ENCODE peak calls at places on chromosomes 2 and 18, in four cellular contexts. R, E, U and V are unnamed samples. For H3K9me3, the result is how much of the 10 kb centered on the place peaks cover.

GRCh38 chr2:79414690-79415089 is 98.2 kb upstream of the CTNNA2 start:
- DNase-seq in R (no peak), E (no peak), U (no peak), V (no peak)

GRCh38 chr2:10030311-10030736 is 13.0 kb upstream of the KLF11 start:
- DNase-seq in R (no peak), E (no peak), U (peak), V (peak)

GRCh38 chr2:47784349-47784851 is 1.5 kb downstream of the MSH6 start:
- DNase-seq in R (no peak), E (no peak), U (no peak), V (peak)

GRCh38 chr2:219612605-219613286 is 14.7 kb upstream of the SLC4A3 start:
- DNase-seq in R (peak), E (no peak), U (no peak), V (peak)

GRCh38 chr2:159091381-159091780 is 122.9 kb downstream of the TANC1 start:
- DNase-seq in R (no peak), E (no peak), U (peak), V (no peak)

GRCh38 chr2:105502625-105503334 is 103.9 kb upstream of the FHL2 start:
- DNase-seq in R (no peak), E (no peak), U (peak), V (no peak)

GRCh38 chr2:19576411-19576810 is 218.0 kb upstream of the OSR1 start:
- DNase-seq in R (no peak), E (no peak), U (no peak), V (no peak)

GRCh38 chr2:161052214-161052613 is 108.0 kb upstream of the TANK start:
- DNase-seq in R (no peak), E (no peak), U (no peak), V (no peak)

GRCh38 chr2:27211943-27212625 is at the start of the genes ATRAID and SLC5A6:
- DNase-seq in R (peak), E (peak), U (peak), V (peak)

GRCh38 chr2:103179800-103180199 is 418.0 kb downstream of the TMEM182 start:
- DNase-seq in R (no peak), E (no peak), U (no peak), V (no peak)

GRCh38 chr2:72915907-72916742 is 1.2 kb upstream of the EMX1 start:
- DNase-seq in R (peak), E (no peak), U (peak), V (no peak)

GRCh38 chr2:102065675-102066252 is 74.0 kb downstream of the IL1R2 start:
- DNase-seq in R (no peak), E (no peak), U (peak), V (peak)

GRCh38 chr2:121436918-121437317 is 93.8 kb upstream of the RNU4ATAC start:
- DNase-seq in R (no peak), E (no peak), U (no peak), V (no peak)

GRCh38 chr2:1864301-1864980 is 120.1 kb upstream of the PXDN start:
- DNase-seq in R (no peak), E (no peak), U (no peak), V (no peak)

GRCh38 chr2:3578987-3579386 is 3.9 kb downstream of the RPS7 start:
- DNase-seq in R (no peak), E (no peak), U (peak), V (no peak)

GRCh38 chr2:118202707-118203303 is 114.5 kb downstream of the INSIG2 start:
- DNase-seq in R (peak), E (no peak), U (peak), V (no peak)

GRCh38 chr2:23112517-23112916 is 272.5 kb upstream of the KLHL29 start:
- DNase-seq in R (no peak), E (no peak), U (no peak), V (no peak)

GRCh38 chr2:25473758-25474335 is 132.1 kb upstream of the DNMT3A start:
- DNase-seq in R (no peak), E (peak), U (no peak), V (peak)

GRCh38 chr2:29766191-29766590 is 155.2 kb downstream of the ALK start:
- DNase-seq in R (no peak), E (no peak), U (peak), V (no peak)

GRCh38 chr2:147026664-147027278 is 818.1 kb upstream of the ACVR2A start:
- DNase-seq in R (no peak), E (no peak), U (peak), V (no peak)

GRCh38 chr18:63439334-63439733 is 17.1 kb upstream of the VPS4B start:
- DNase-seq in R (peak), E (no peak), U (peak), V (no peak)

GRCh38 chr2:8152392-8153257 is 529.2 kb upstream of the ID2 start:
- DNase-seq in R (no peak), E (no peak), U (no peak), V (no peak)

GRCh38 chr2:71948781-71949536 is 198.7 kb downstream of the CYP26B1 start:
- DNase-seq in R (no peak), E (no peak), U (peak), V (no peak)

GRCh38 chr18:59432796-59433195 is 73.7 kb upstream of the LMAN1 start:
- DNase-seq in R (no peak), E (no peak), U (no peak), V (no peak)

GRCh38 chr2:239832101-239832994 is 192.8 kb downstream of the NDUFA10 start:
- DNase-seq in R (no peak), E (no peak), U (no peak), V (no peak)

GRCh38 chr18:56568986-56569385 is 69.4 kb downstream of the TXNL1 start:
- DNase-seq in R (no peak), E (no peak), U (no peak), V (no peak)

GRCh38 chr18:42915240-42915791 is 200.2 kb downstream of the RIT2 start:
- DNase-seq in R (no peak), E (no peak), U (no peak), V (no peak)

GRCh38 chr2:12430036-12430795 is 286.5 kb upstream of the TRIB2 start:
- DNase-seq in R (no peak), E (no peak), U (peak), V (no peak)

GRCh38 chr18:8724452-8724851 is 19.1 kb downstream of the MTCL1 start:
- DNase-seq in R (no peak), E (no peak), U (no peak), V (no peak)

GRCh38 chr2:237894986-237895543 is 35.6 kb downstream of the RAMP1 start:
- DNase-seq in R (no peak), E (peak), U (no peak), V (peak)

GRCh38 chr18:49565656-49566055 is 3.8 kb downstream of the LIPG start:
- DNase-seq in R (no peak), E (peak), U (peak), V (peak)

GRCh38 chr2:70995227-70995729 is 605 bp upstream of the TEX261 start:
- DNase-seq in R (peak), E (no peak), U (peak), V (no peak)

GRCh38 chr2:115999039-115999438 is 1556.6 kb downstream of the DPP10 start:
- DNase-seq in R (no peak), E (no peak), U (no peak), V (no peak)

GRCh38 chr2:64663402-64663801 is 9.7 kb upstream of the SERTAD2 start:
- DNase-seq in R (no peak), E (no peak), U (no peak), V (no peak)

GRCh38 chr2:38125830-38126229 is 49.9 kb upstream of the CYP1B1 start:
- DNase-seq in R (no peak), E (no peak), U (no peak), V (no peak)

GRCh38 chr2:101053117-101053516 is 51.0 kb downstream of the RPL31 start:
- DNase-seq in R (no peak), E (no peak), U (no peak), V (no peak)

GRCh38 chr2:101052147-101052546 is 50.1 kb downstream of the RPL31 start:
- DNase-seq in R (peak), E (no peak), U (no peak), V (no peak)

GRCh38 chr2:101057051-101057933 is 55.2 kb downstream of the RPL31 start:
- DNase-seq in R (no peak), E (no peak), U (no peak), V (no peak)
- H3K9me3 ChIP-seq in R (under half), E (under half), U (under half), V (under half)

GRCh38 chr2:44237221-44237620 is 38.1 kb upstream of the SLC3A1 start:
- DNase-seq in R (peak), E (no peak), U (no peak), V (no peak)
- H3K27ac ChIP-seq in R (peak), E (no peak), U (no peak), V (no peak)

DNA sequence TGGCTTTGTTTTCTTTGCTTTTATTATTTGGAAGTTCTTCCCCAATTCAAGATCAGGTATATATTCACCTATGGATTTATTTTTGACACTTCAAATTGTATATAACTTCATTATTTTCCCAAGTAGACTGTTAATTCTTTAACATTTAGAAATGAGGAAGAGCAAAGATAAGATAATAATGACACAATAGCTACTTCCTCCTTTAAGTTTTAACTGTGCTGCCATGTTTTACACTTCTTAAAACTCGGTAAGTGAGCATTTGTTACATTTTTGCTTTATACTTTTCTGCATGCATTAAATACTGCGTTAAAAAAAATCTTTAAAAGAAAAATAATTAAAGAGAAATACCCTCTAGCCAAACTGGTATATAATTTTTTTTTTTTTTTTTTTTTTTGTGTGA is 32.5 kb downstream of the SLC66A3 start:
- DNase-seq in R (no peak), E (no peak), U (no peak), V (no peak)
- H3K9me3 ChIP-seq in R (under half), E (under half), U (under half), V (under half)

GRCh38 chr2:178110681-178111080 is 1.6 kb upstream of the RBM45 start:
- DNase-seq in R (no peak), E (no peak), U (no peak), V (no peak)

GRCh38 chr2:178111743-178112142 is 494 bp upstream of the RBM45 start:
- DNase-seq in R (no peak), E (no peak), U (no peak), V (no peak)

GRCh38 chr2:178109813-178110212 is 2.4 kb upstream of the RBM45 start:
- DNase-seq in R (peak), E (no peak), U (peak), V (no peak)

GRCh38 chr2:178114462-178114861 is 2.2 kb downstream of the RBM45 start:
- DNase-seq in R (peak), E (no peak), U (no peak), V (no peak)

DNA sequence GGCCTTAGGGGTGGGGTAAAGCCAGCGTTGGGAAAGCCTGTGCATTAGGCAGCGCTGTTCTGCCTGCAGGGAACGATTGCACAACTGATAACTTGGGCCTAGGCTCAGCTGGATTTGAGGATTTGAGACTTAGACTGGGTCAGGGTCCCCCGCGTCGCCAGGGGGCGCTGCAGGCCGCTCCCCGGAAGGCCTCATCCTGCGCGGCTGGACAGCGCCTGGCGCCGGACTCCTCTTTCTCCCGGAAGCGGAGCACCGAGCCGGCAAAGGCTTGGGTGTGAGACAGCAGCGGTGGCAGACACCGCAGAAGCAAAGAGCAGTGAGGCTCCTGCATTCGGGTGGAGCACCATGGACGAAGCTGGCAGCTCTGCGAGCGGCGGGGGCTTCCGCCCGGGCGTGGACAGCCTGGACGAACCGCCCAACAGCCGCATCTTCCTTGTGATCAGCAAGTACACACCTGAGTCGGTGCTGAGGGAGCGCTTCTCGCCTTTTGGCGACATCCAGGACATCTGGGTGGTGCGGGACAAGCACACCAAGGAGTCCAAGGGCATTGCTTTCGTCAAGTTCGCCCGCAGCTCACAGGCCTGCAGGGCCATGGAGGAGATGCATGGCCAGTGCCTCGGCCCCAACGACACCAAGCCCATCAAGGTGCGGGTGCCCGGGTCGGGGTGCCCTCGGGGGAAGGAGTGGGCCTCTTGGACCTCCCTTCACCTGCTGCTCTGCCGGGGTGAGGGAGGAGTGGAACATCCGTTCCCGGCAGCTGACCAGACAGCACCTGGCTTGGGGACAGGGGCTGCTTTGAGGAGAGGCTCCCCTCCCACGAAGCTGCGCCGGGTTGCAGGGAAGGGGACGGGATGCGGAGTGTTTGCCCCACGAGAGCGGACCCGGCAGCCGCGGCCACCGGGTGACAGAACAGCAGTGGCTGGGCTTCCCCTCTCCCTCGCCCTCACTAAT is at the start of gene RBM45:
- DNase-seq in R (peak), E (peak), U (peak), V (peak)
- H3K27ac ChIP-seq in R (peak), E (peak), U (no peak), V (peak)

GRCh38 chr2:62920070-62920469 is 130.6 kb upstream of the OTX1 start:
- DNase-seq in R (no peak), E (no peak), U (peak), V (no peak)
- H3K9me3 ChIP-seq in R (under half), E (under half), U (under half), V (under half)

DNA sequence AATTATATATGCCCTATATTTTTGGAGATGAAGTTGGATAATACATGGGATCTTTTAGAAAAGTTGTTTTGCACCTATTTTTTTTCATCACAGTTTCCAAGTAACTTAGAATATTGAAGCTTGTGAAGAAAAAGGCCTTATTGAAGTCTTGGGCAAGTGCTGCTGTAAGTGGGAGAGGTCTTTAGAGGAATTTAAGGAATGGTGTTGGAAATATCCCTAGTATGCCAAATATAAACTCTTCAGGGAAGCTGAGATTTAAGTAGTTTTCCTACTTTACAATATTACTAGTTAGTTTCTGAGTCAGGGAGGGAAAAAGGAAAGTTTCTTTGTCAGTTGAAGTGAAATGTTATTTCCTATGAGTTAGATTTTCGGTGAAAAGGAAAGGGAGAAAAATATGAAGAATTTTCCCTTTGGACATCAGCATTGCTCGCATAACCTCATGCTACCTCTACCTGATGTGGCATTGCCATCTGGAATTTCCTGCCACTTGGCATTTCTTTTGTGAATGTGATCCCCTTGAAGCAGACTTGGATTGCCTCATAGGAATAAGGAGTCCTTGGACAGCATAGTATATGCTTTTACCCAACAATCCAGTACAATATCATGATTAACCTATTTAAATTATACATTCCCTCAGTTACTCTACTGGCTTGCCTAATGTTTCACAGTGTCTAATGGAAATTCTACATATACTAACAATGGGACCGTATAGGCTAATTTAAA is 12.1 kb downstream of the PLEKHH2 start:
- DNase-seq in R (no peak), E (no peak), U (no peak), V (no peak)
- H3K27ac ChIP-seq in R (no peak), E (no peak), U (no peak), V (no peak)

GRCh38 chr2:204678031-204678430 is 132.8 kb downstream of the PARD3B start:
- DNase-seq in R (no peak), E (no peak), U (no peak), V (no peak)
- H3K9me3 ChIP-seq in R (under half), E (under half), U (under half), V (under half)